ENCODE peak calls at places on chromosome 18, in five cellular contexts. One of them, this sample, is unnamed.
A peak's percentile ranks its signal among the peaks of the same experiment; 100 is the strongest.

GRCh38 chr18:295756-296155 is 27.9 kb upstream of the THOC1 start:
- DNase-seq in K562: no peak
- DNase-seq in H1: no peak
- DNase-seq in prostate gland: no peak
- DNase-seq in vagina: no peak
- DNase-seq in this sample: no peak

GRCh38 chr18:77090546-77091200 is 41.9 kb downstream of the MBP start:
- DNase-seq in H1: no peak
- DNase-seq in prostate gland: no peak
- DNase-seq in vagina: peak; percentile 80
- DNase-seq in K562: no peak
- DNase-seq in this sample: no peak

GRCh38 chr18:79515944-79516351 is 120.2 kb downstream of the NFATC1 start:
- DNase-seq in H1: no peak
- DNase-seq in K562: peak; percentile 27
- DNase-seq in vagina: peak; percentile 40
- DNase-seq in prostate gland: no peak
- DNase-seq in this sample: peak; percentile 68

GRCh38 chr18:46474487-46475366 is 182.3 kb downstream of the LOXHD1 start:
- DNase-seq in H1: no peak
- DNase-seq in prostate gland: no peak
- DNase-seq in vagina: no peak
- DNase-seq in K562: no peak
- DNase-seq in this sample: no peak

GRCh38 chr18:29651121-29651675 is 1391.3 kb downstream of the DSC3 start:
- DNase-seq in K562: no peak
- DNase-seq in prostate gland: no peak
- DNase-seq in H1: no peak
- DNase-seq in vagina: no peak
- DNase-seq in this sample: no peak

GRCh38 chr18:6521804-6522418 is 107.2 kb upstream of the L3MBTL4 start:
- DNase-seq in vagina: no peak
- DNase-seq in H1: peak; percentile 44
- DNase-seq in K562: peak; percentile 40
- DNase-seq in prostate gland: peak; percentile 24
- DNase-seq in this sample: no peak

GRCh38 chr18:35658112-35658511 is 76.6 kb downstream of the GALNT1 start:
- DNase-seq in H1: no peak
- DNase-seq in vagina: no peak
- DNase-seq in K562: no peak
- DNase-seq in prostate gland: no peak
- DNase-seq in this sample: no peak

GRCh38 chr18:55413474-55413873 is 174.5 kb downstream of the TCF4 start:
- DNase-seq in K562: no peak
- DNase-seq in H1: no peak
- DNase-seq in prostate gland: no peak
- DNase-seq in vagina: no peak
- DNase-seq in this sample: no peak

GRCh38 chr18:22349317-22349898 is 68.3 kb downstream of the CTAGE1 start:
- DNase-seq in vagina: peak; percentile 85
- DNase-seq in K562: no peak
- DNase-seq in H1: no peak
- DNase-seq in prostate gland: no peak
- DNase-seq in this sample: no peak

GRCh38 chr18:3294435-3295080 is 32.6 kb downstream of the MYL12B start:
- DNase-seq in prostate gland: no peak
- DNase-seq in H1: no peak
- DNase-seq in K562: peak; percentile 41
- DNase-seq in vagina: no peak
- DNase-seq in this sample: no peak

GRCh38 chr18:22228930-22229329 is 59.5 kb downstream of the GATA6 start:
- DNase-seq in vagina: no peak
- DNase-seq in H1: no peak
- DNase-seq in prostate gland: no peak
- DNase-seq in K562: no peak
- DNase-seq in this sample: no peak

DNA sequence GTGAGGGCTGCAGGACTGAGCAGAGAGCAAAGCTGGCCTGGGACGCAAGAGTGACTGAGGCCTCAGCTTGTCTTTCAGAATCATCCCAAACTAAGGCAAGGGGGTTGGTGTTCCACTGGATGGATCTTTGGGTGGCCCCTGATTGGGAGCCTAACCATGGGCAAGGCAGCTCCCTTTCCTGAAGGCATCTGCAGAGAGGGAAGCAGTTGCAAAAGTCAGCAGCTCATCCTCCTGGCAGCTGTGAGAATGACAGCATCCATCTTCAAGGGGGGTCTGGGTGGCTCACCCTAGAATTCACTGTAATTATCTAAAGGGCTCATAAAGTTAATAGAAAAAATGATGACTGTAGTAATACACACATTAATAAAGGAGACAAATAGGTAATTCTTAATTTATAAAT is 46.5 kb upstream of the RAB31 start:
- DNase-seq in K562: peak; percentile 41
- DNase-seq in prostate gland: no peak
- DNase-seq in vagina: no peak
- DNase-seq in H1: no peak
- DNase-seq in this sample: no peak
- TF ChIP-seq CTCF in K562: peak; percentile 63
- TF ChIP-seq CTCF in prostate gland: no peak
- TF ChIP-seq CTCF in vagina: no peak
- TF ChIP-seq CTCF in H1: peak; percentile 53
- TF ChIP-seq CTCF in this sample: no peak

DNA sequence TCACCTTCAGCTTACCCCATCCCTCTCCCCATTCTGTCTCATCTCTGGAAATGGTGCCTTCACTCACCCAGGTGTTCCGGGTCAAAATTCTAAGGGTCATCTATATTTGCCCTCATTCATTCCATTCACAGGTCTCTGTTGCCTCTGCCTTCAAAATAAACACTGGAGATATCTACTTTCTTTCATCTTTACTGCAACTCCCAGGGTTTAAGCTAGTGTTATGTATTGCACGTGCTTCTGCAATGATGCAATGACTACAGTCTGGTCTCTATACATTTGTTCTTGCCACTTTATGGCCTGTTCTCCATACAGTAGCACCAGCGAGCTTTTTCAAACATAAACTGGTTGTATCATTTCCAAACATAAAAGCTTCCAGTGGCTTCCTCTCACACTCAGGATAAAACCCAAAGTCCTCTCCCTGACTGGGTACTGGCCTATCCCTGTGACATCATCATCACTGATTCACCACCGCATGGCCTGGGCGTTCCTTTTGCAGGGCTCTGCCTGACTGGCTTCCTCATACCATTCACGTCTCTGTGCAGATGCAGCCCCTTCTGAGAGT is 14.3 kb downstream of the DSG2 start:
- DNase-seq in prostate gland: no peak
- DNase-seq in H1: no peak
- DNase-seq in K562: no peak
- DNase-seq in vagina: no peak
- DNase-seq in this sample: no peak
- TF ChIP-seq POLR2AphosphoS5 in prostate gland: no peak
- TF ChIP-seq POLR2AphosphoS5 in H1: no peak
- TF ChIP-seq POLR2AphosphoS5 in K562: no peak
- TF ChIP-seq POLR2AphosphoS5 in vagina: no peak
- TF ChIP-seq POLR2AphosphoS5 in this sample: no peak

GRCh38 chr18:13525381-13526029 is 200.9 kb downstream of the FAM210A start:
- DNase-seq in prostate gland: no peak
- DNase-seq in K562: no peak
- DNase-seq in H1: no peak
- DNase-seq in vagina: no peak
- DNase-seq in this sample: no peak
- TF ChIP-seq CTCF in prostate gland: no peak
- TF ChIP-seq CTCF in K562: no peak
- TF ChIP-seq CTCF in H1: peak; percentile 31
- TF ChIP-seq CTCF in vagina: no peak
- TF ChIP-seq CTCF in this sample: no peak

GRCh38 chr18:12001400-12001799 is 20.1 kb downstream of the IMPA2 start:
- DNase-seq in K562: no peak
- DNase-seq in H1: no peak
- DNase-seq in prostate gland: no peak
- DNase-seq in vagina: no peak
- DNase-seq in this sample: peak; percentile 46
- TF ChIP-seq POLR2AphosphoS5 in K562: no peak
- TF ChIP-seq POLR2AphosphoS5 in H1: no peak
- TF ChIP-seq POLR2AphosphoS5 in prostate gland: no peak
- TF ChIP-seq POLR2AphosphoS5 in vagina: no peak
- TF ChIP-seq POLR2AphosphoS5 in this sample: no peak

GRCh38 chr18:58661423-58661822 is 9.8 kb upstream of the MALT1 start:
- DNase-seq in prostate gland: no peak
- DNase-seq in vagina: no peak
- DNase-seq in H1: no peak
- DNase-seq in K562: no peak
- DNase-seq in this sample: no peak
- TF ChIP-seq CTCF in prostate gland: no peak
- TF ChIP-seq CTCF in vagina: no peak
- TF ChIP-seq CTCF in H1: peak; percentile 35
- TF ChIP-seq CTCF in K562: no peak
- TF ChIP-seq CTCF in this sample: no peak

GRCh38 chr18:37218022-37218590 is 347.5 kb downstream of the CELF4 start:
- DNase-seq in H1: peak; percentile 59
- DNase-seq in prostate gland: no peak
- DNase-seq in K562: no peak
- DNase-seq in vagina: no peak
- DNase-seq in this sample: no peak
- TF ChIP-seq POLR2AphosphoS5 in H1: no peak
- TF ChIP-seq POLR2AphosphoS5 in prostate gland: no peak
- TF ChIP-seq POLR2AphosphoS5 in K562: no peak
- TF ChIP-seq POLR2AphosphoS5 in vagina: no peak
- TF ChIP-seq POLR2AphosphoS5 in this sample: no peak

GRCh38 chr18:50128506-50129271 is 66.3 kb downstream of the MYO5B start:
- DNase-seq in vagina: no peak
- DNase-seq in H1: no peak
- DNase-seq in prostate gland: peak; percentile 28
- DNase-seq in K562: no peak
- DNase-seq in this sample: no peak
- TF ChIP-seq CTCF in vagina: no peak
- TF ChIP-seq CTCF in H1: no peak
- TF ChIP-seq CTCF in prostate gland: no peak
- TF ChIP-seq CTCF in K562: no peak
- TF ChIP-seq CTCF in this sample: no peak

DNA sequence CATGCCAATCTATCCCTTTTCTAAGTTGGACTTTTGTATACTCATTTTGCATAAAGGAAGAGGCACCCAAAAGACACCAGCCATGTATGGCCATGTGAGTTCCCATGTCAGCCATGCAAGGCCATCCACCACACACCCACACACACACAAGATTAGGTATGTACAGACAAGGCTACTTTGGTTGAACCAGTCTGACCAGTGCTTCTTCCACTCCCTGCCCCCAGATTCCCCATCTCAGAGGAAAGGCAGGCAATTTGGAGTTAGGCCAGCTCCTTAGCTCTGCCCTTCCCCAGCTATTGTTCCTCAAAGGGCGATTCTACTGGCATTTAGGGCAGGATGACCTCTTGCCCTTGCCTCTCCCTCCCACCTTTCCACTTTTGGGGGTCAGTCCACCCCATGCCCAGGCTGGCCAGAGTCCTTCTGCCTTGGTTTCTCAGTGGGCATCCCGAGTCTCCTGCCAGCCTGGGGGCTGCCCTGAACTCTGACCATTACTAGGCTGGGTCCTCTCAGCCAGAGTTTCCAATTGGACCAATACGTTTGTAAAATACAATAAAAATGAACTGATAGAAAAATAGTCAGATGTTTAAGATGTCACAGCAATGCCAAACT is 101.1 kb downstream of the ZBTB7C start:
- DNase-seq in H1: no peak
- DNase-seq in K562: no peak
- DNase-seq in prostate gland: peak; percentile 62
- DNase-seq in vagina: no peak
- DNase-seq in this sample: no peak
- TF ChIP-seq POLR2AphosphoS5 in H1: no peak
- TF ChIP-seq POLR2AphosphoS5 in K562: no peak
- TF ChIP-seq POLR2AphosphoS5 in prostate gland: peak; percentile 61
- TF ChIP-seq POLR2AphosphoS5 in vagina: no peak
- TF ChIP-seq POLR2AphosphoS5 in this sample: no peak